ENCODE peak calls at places on chromosomes 6 and 20, in six cellular contexts. T, K, Q, X, M and A are unnamed samples.

GRCh38 chr20:7959484-7959883 is 19.2 kb upstream of the HAO1 start:
- DNase-seq in Q (no peak), X (no peak), T (no peak), M (no peak), K (no peak), A (no peak)

GRCh38 chr20:53845980-53846379 is 224.4 kb downstream of the BCAS1 start:
- DNase-seq in X (no peak), T (no peak), K (no peak), M (no peak), Q (no peak), A (no peak)

GRCh38 chr20:62653951-62654685 is 11.8 kb downstream of the SLCO4A1 start:
- DNase-seq in T (no peak), M (no peak), K (no peak), Q (no peak), X (no peak), A (no peak)

GRCh38 chr6:38813451-38813850 is 98.3 kb downstream of the DNAH8 start:
- DNase-seq in T (no peak), Q (no peak), K (peak; percentile 43), M (no peak), X (no peak), A (no peak)

GRCh38 chr6:159044899-159045727 is at the start of gene TAGAP:
- DNase-seq in T (peak; percentile 81), M (no peak), K (peak; percentile 42), Q (peak; percentile 7), X (peak; percentile 73), A (peak; percentile 44)

GRCh38 chr6:170038717-170039116 is 252.2 kb downstream of the DLL1 start:
- DNase-seq in X (no peak), Q (no peak), M (no peak), T (no peak), K (no peak), A (no peak)

GRCh38 chr20:48468571-48468970 is 359.2 kb downstream of the PREX1 start:
- DNase-seq in M (no peak), K (no peak), X (no peak), T (no peak), Q (no peak), A (no peak)

GRCh38 chr20:23190557-23190956 is 104.4 kb upstream of the CD93 start:
- DNase-seq in X (no peak), K (no peak), Q (no peak), T (no peak), M (no peak), A (no peak)